ENCODE peak calls at places on chromosomes 4 and X, in five cellular contexts. M is CD14-positive monocyte, V is glutamatergic neuron, S is endothelial cell, Y is astrocyte of the spinal cord. U is an unnamed sample.

GRCh38 chrX:69065451-69065850 is 99.8 kb downstream of the PJA1 start:
- DNase-seq in S (no peak), V (no peak), M (no peak), Y (no peak), U (no peak)

GRCh38 chr4:73127839-73128448 is 58.4 kb upstream of the COX18 start:
- DNase-seq in Y (no peak), S (no peak), V (peak), M (no peak), U (no peak)

GRCh38 chr4:151239608-151240007 is 37.4 kb upstream of the PRSS48 start:
- DNase-seq in M (no peak), V (no peak), Y (no peak), S (no peak), U (no peak)

GRCh38 chr4:82138376-82138775 is 235.4 kb downstream of the HNRNPD start:
- DNase-seq in Y (no peak), S (no peak), V (no peak), M (no peak), U (no peak)

GRCh38 chr4:7699040-7699439 is 240.6 kb downstream of the AFAP1 start:
- DNase-seq in S (no peak), M (no peak), Y (peak), V (no peak), U (no peak)

GRCh38 chr4:48237996-48238645 is 31.5 kb downstream of the TEC start:
- DNase-seq in Y (no peak), S (no peak), M (no peak), V (no peak), U (no peak)

GRCh38 chrX:69305333-69306062 is 140.2 kb upstream of the PJA1 start:
- DNase-seq in S (peak), M (no peak), V (peak), Y (no peak), U (no peak)

GRCh38 chr4:101284546-101284945 is 62.8 kb downstream of the PPP3CA start:
- DNase-seq in M (no peak), S (no peak), V (no peak), Y (peak), U (no peak)

GRCh38 chr4:123234966-123235365 is 161.6 kb upstream of the SPRY1 start:
- DNase-seq in M (no peak), Y (no peak), S (no peak), V (no peak), U (no peak)

GRCh38 chr4:180057891-180058643 is 2185.1 kb upstream of the TENM3 start:
- DNase-seq in M (no peak), V (peak), S (peak), Y (peak), U (peak)

GRCh38 chrX:11968470-11968869 is 169.8 kb upstream of the FRMPD4 start:
- DNase-seq in S (no peak), V (no peak), Y (no peak), M (no peak), U (no peak)

GRCh38 chr4:154231796-154232478 is 259.7 kb downstream of the DCHS2 start:
- DNase-seq in S (no peak), Y (no peak), M (no peak), V (no peak), U (no peak)

GRCh38 chrX:93637591-93637990 is 35.8 kb downstream of the NAP1L3 start:
- DNase-seq in V (no peak), Y (no peak), M (no peak), S (no peak), U (no peak)

GRCh38 chr4:128006592-128006991 is 41.4 kb downstream of the ABHD18 start:
- DNase-seq in S (no peak), Y (peak), M (no peak), V (no peak), U (no peak)

GRCh38 chr4:4687935-4688727 is 146.3 kb upstream of the STX18 start:
- DNase-seq in S (no peak), M (no peak), V (no peak), Y (no peak), U (no peak)

GRCh38 chrX:50211510-50211909 is 6.9 kb downstream of the CCNB3 start:
- DNase-seq in V (no peak), S (peak), Y (no peak), M (no peak), U (no peak)

GRCh38 chr4:98749206-98749605 is 90.8 kb upstream of the TSPAN5 start:
- DNase-seq in M (no peak), V (no peak), S (no peak), Y (no peak), U (no peak)

GRCh38 chr4:47386146-47386545 is 77.4 kb downstream of the COMMD8 start:
- DNase-seq in M (no peak), Y (no peak), V (no peak), S (no peak), U (no peak)

GRCh38 chr4:101019313-101019712 is 328.0 kb downstream of the PPP3CA start:
- DNase-seq in M (no peak), V (no peak), S (no peak), Y (no peak), U (no peak)

GRCh38 chr4:15162465-15163283 is 160.4 kb downstream of the CPEB2 start:
- DNase-seq in S (no peak), Y (peak), M (no peak), V (no peak), U (no peak)

GRCh38 chr4:138627096-138627495 is 384.9 kb upstream of the SLC7A11 start:
- DNase-seq in S (no peak), V (no peak), Y (no peak), M (no peak), U (no peak)

GRCh38 chr4:116925900-116926457 is 159.4 kb downstream of the TRAM1L1 start:
- DNase-seq in V (peak), M (no peak), S (peak), Y (peak), U (peak)

GRCh38 chrX:45749375-45749774 is 548.7 kb upstream of the DIPK2B start:
- DNase-seq in M (no peak), S (no peak), V (no peak), Y (peak), U (no peak)

GRCh38 chrX:150517303-150517896 is 51.0 kb upstream of the MTM1 start:
- DNase-seq in M (no peak), V (no peak), S (no peak), Y (no peak), U (no peak)

GRCh38 chr4:159606835-159607234 is 504.0 kb downstream of the RAPGEF2 start:
- DNase-seq in V (no peak), Y (peak), M (no peak), S (no peak), U (no peak)

GRCh38 chrX:118353081-118353850 is 7.4 kb downstream of the WDR44 start:
- DNase-seq in M (no peak), Y (no peak), S (no peak), V (no peak), U (no peak)

GRCh38 chrX:110310000-110310790 is 7.7 kb downstream of the AMMECR1 start:
- DNase-seq in S (no peak), M (no peak), Y (no peak), V (no peak), U (no peak)

GRCh38 chr4:148030486-148030885 is 298.6 kb downstream of the ARHGAP10 start:
- DNase-seq in Y (peak), S (no peak), V (no peak), M (no peak), U (no peak)

GRCh38 chr4:31089815-31090214 is 369.6 kb downstream of the PCDH7 start:
- DNase-seq in Y (peak), S (no peak), M (no peak), V (no peak), U (no peak)

GRCh38 chr4:123248260-123248659 is 148.3 kb upstream of the SPRY1 start:
- DNase-seq in V (no peak), S (no peak), Y (no peak), M (no peak), U (no peak)

GRCh38 chrX:129654652-129655546 is at the start of gene APLN:
- DNase-seq in V (peak), M (no peak), Y (peak), S (peak), U (peak)

GRCh38 chr4:130238121-130238520 is 1142.2 kb downstream of the C4orf33 start:
- DNase-seq in Y (peak), S (no peak), V (no peak), M (no peak), U (no peak)

GRCh38 chrX:13487731-13488505 is 81.5 kb upstream of the EGFL6 start:
- DNase-seq in V (no peak), Y (peak), S (peak), M (no peak), U (peak)

GRCh38 chr4:87839309-87839946 is 6.7 kb downstream of the MEPE start:
- DNase-seq in S (no peak), M (no peak), Y (peak), V (peak), U (peak)

GRCh38 chr4:87840149-87840548 is 7.4 kb downstream of the MEPE start:
- DNase-seq in Y (no peak), V (no peak), S (no peak), M (no peak), U (no peak)

GRCh38 chr4:87835732-87836131 is 3.0 kb downstream of the MEPE start:
- DNase-seq in S (no peak), M (no peak), Y (peak), V (no peak), U (no peak)

GRCh38 chr4:87835192-87835591 is 2.4 kb downstream of the MEPE start:
- DNase-seq in S (no peak), Y (no peak), M (no peak), V (no peak), U (no peak)

DNA sequence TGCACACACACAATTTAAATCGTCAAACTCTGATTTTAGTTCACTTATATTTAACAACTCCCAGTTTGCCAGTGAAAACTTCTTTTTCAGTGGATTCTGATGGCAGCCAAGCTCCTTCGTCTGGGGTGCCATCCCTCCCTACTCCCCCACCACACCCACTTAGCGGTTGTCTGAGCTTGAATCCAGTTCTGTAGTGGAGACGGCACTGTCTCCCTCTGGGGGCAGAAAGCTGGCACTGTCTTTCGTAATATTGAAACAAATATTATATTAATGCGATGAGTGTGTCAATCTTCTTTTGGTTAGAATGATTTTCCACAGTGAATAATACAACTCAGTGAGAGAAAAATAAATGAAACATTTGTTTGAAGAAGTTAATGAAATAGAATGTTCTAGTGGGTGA is 5.4 kb downstream of the MEPE start:
- DNase-seq in M (no peak), V (peak), Y (peak), S (no peak), U (peak)
- TF ChIP-seq CTCF in M (no peak), V (no peak), Y (peak), S (peak), U (peak)

GRCh38 chr4:115042496-115042895 is 70.9 kb downstream of the NDST4 start:
- DNase-seq in V (no peak), M (no peak), Y (no peak), S (no peak), U (no peak)
- TF ChIP-seq CTCF in V (peak), M (no peak), Y (peak), S (peak), U (peak)

DNA sequence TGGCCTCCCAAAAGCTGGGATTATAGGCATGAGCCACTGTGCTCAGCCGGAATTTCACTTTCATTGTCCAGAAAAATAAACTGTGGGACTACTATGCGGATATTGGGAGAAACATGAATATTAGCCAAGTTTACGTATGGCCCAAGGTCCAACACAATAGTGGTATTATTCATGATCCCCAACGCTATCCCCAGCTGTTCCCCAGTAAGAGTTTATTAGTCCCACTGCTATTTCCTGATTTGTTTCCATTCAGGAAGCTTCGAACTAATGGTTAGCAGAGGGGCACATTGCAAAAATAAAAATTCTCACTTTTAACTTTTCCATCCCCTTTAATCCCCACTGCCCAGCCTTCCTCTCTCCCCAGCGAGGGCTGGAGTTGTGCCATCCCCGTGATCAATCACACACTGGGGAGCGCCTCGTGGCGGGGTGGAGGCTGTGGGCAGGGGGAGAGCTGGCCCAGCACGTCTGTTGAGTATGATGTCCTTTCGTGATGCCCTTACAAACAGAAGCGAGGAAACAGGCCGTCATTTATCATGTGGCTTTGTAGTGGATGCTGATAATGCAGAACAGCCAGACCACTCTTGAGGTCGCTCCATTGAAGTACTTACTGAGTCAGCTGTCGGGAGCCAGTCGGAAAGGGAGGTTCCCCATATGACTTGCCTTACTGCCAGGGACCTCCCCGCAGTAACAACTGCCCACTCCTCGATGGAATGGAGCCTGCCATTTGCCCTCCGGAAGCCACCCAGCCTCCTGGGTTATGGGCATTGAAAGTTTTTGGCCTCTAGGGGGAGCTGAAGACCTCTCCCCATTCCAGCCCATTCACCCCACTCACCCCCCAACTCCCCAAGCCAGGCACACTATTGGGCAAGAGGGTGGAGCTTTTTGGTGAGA is 117.0 kb downstream of the KDR start:
- DNase-seq in S (no peak), M (no peak), Y (no peak), V (no peak), U (no peak)
- TF ChIP-seq CTCF in S (peak), M (peak), Y (peak), V (peak), U (peak)

GRCh38 chrX:30308263-30309138 is 689 bp downstream of the NR0B1 start:
- DNase-seq in V (peak), S (peak), M (no peak), Y (peak), U (peak)
- TF ChIP-seq CTCF in V (peak), S (peak), M (no peak), Y (peak), U (peak)

GRCh38 chr4:152620915-152621314 is 58.9 kb downstream of the TMEM154 start:
- DNase-seq in M (no peak), S (no peak), V (no peak), Y (no peak), U (no peak)
- TF ChIP-seq CTCF in M (no peak), S (no peak), V (no peak), Y (no peak), U (no peak)

GRCh38 chrX:2708016-2708415 is 16.9 kb downstream of the CD99 start:
- DNase-seq in Y (no peak), V (no peak), M (peak), S (no peak), U (no peak)
- TF ChIP-seq CTCF in Y (no peak), V (no peak), M (peak), S (no peak), U (no peak)

GRCh38 chrX:84735025-84735424 is 232.8 kb upstream of the HDX start:
- DNase-seq in Y (no peak), M (no peak), S (no peak), V (no peak), U (no peak)

GRCh38 chrX:84724576-84724975 is 222.3 kb upstream of the HDX start:
- DNase-seq in Y (no peak), M (no peak), S (no peak), V (no peak), U (no peak)

GRCh38 chrX:84729408-84729807 is 227.2 kb upstream of the HDX start:
- DNase-seq in Y (no peak), V (no peak), S (no peak), M (no peak), U (no peak)

DNA sequence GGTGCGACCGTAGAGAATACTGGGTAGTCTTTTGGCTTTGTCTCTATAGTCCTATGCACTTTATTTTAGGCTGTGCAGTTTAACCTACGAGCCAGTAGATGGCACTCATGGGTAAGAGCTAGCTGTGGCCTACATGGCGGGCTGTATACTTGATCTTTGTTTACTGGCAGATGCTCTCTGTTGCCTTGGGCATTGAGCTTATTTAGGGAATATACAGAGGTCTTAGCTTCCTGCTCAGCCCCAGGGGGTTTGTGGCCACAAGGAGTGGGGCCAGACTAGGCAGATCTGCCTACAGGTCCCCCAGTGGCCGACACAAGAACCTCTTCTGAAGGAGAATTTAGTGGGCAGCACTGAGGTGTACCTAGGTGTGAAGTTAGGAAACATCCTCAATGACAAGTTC is 227.6 kb upstream of the HDX start:
- DNase-seq in Y (peak), V (peak), M (no peak), S (peak), U (peak)
- TF ChIP-seq CTCF in Y (peak), V (peak), M (peak), S (peak), U (peak)

GRCh38 chr4:1746919-1747602 is 25.7 kb downstream of the TACC3 start:
- DNase-seq in Y (no peak), S (no peak), V (peak), M (no peak), U (no peak)
- TF ChIP-seq CTCF in Y (no peak), S (no peak), V (no peak), M (no peak), U (no peak)

GRCh38 chr4:24791043-24791442 is 4.3 kb upstream of the SOD3 start:
- DNase-seq in M (no peak), V (no peak), Y (no peak), S (no peak), U (no peak)
- TF ChIP-seq CTCF in M (no peak), V (no peak), Y (no peak), S (no peak), U (no peak)

DNA sequence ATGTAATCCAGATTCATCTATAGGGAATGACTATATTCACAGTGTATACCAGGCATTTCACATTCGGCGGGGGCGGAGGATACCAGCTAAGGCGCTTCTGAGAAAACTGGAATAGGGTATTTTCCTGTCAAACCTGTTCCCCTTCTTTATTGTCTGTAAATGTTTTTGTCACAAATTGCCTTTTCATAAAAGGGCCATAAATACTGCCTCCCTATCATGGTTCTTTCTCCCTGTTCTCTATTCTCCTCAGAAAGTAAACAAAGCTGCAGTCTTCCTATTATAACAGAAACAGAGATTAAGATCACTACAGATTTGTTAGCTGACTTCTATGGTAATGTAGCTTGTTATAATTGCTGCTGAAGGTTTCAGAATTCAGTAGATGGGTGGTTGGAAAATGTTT is 32.1 kb downstream of the MID2 start:
- DNase-seq in V (no peak), M (no peak), S (no peak), Y (no peak), U (no peak)
- TF ChIP-seq CTCF in V (no peak), M (no peak), S (no peak), Y (no peak), U (no peak)

U was measured in nephron progenitor cell.